ENCODE peak calls at places on chromosome 19, in eight cellular contexts. One of them, this sample, is unnamed.
A peak's percentile ranks its signal among the peaks of the same experiment; 100 is the strongest.

GRCh38 chr19:38561658-38562057 is 56.1 kb downstream of the MAP4K1 start:
- DNase-seq in CD4-positive, alpha-beta T cell: no peak
- DNase-seq in PC-3: no peak
- DNase-seq in heart left ventricle: no peak
- DNase-seq in esophagus squamous epithelium: no peak
- DNase-seq in BJ: no peak
- DNase-seq in cardiac muscle cell: no peak
- DNase-seq in omental fat pad: no peak
- DNase-seq in this sample: peak; percentile 10

GRCh38 chr19:3186377-3186688 is 603 bp downstream of the NCLN start:
- DNase-seq in cardiac muscle cell: peak; percentile 24
- DNase-seq in BJ: no peak
- DNase-seq in esophagus squamous epithelium: no peak
- DNase-seq in heart left ventricle: no peak
- DNase-seq in PC-3: no peak
- DNase-seq in CD4-positive, alpha-beta T cell: no peak
- DNase-seq in omental fat pad: no peak
- DNase-seq in this sample: no peak

GRCh38 chr19:42276821-42277220 is 7.8 kb downstream of the CIC start:
- DNase-seq in CD4-positive, alpha-beta T cell: no peak
- DNase-seq in omental fat pad: no peak
- DNase-seq in heart left ventricle: no peak
- DNase-seq in cardiac muscle cell: no peak
- DNase-seq in PC-3: no peak
- DNase-seq in BJ: no peak
- DNase-seq in esophagus squamous epithelium: no peak
- DNase-seq in this sample: no peak

GRCh38 chr19:18649371-18650047 is 12.7 kb downstream of the KLHL26 start:
- DNase-seq in esophagus squamous epithelium: no peak
- DNase-seq in omental fat pad: no peak
- DNase-seq in cardiac muscle cell: peak; percentile 53
- DNase-seq in PC-3: no peak
- DNase-seq in CD4-positive, alpha-beta T cell: no peak
- DNase-seq in BJ: no peak
- DNase-seq in heart left ventricle: peak; percentile 84
- DNase-seq in this sample: no peak

GRCh38 chr19:44623080-44623479 is 9.7 kb downstream of the IGSF23 start:
- DNase-seq in heart left ventricle: peak; percentile 19
- DNase-seq in omental fat pad: no peak
- DNase-seq in BJ: no peak
- DNase-seq in cardiac muscle cell: no peak
- DNase-seq in esophagus squamous epithelium: no peak
- DNase-seq in CD4-positive, alpha-beta T cell: no peak
- DNase-seq in PC-3: peak; percentile 9
- DNase-seq in this sample: no peak

GRCh38 chr19:45705710-45706415 is 13.4 kb downstream of the QPCTL start:
- DNase-seq in cardiac muscle cell: no peak
- DNase-seq in esophagus squamous epithelium: no peak
- DNase-seq in heart left ventricle: no peak
- DNase-seq in PC-3: no peak
- DNase-seq in omental fat pad: no peak
- DNase-seq in BJ: no peak
- DNase-seq in CD4-positive, alpha-beta T cell: no peak
- DNase-seq in this sample: no peak

GRCh38 chr19:32869369-32870153 is at the start of gene SLC7A9:
- DNase-seq in BJ: no peak
- DNase-seq in esophagus squamous epithelium: no peak
- DNase-seq in CD4-positive, alpha-beta T cell: no peak
- DNase-seq in PC-3: no peak
- DNase-seq in heart left ventricle: no peak
- DNase-seq in omental fat pad: no peak
- DNase-seq in cardiac muscle cell: no peak
- DNase-seq in this sample: no peak

GRCh38 chr19:18646535-18647370 is 9.9 kb downstream of the KLHL26 start:
- DNase-seq in CD4-positive, alpha-beta T cell: no peak
- DNase-seq in heart left ventricle: no peak
- DNase-seq in esophagus squamous epithelium: no peak
- DNase-seq in BJ: no peak
- DNase-seq in omental fat pad: no peak
- DNase-seq in cardiac muscle cell: no peak
- DNase-seq in PC-3: no peak
- DNase-seq in this sample: no peak

GRCh38 chr19:51479531-51480331 is 1.4 kb downstream of the CEACAM18 start:
- DNase-seq in heart left ventricle: no peak
- DNase-seq in PC-3: peak; percentile 31
- DNase-seq in CD4-positive, alpha-beta T cell: no peak
- DNase-seq in BJ: no peak
- DNase-seq in esophagus squamous epithelium: no peak
- DNase-seq in cardiac muscle cell: no peak
- DNase-seq in omental fat pad: no peak
- DNase-seq in this sample: no peak

GRCh38 chr19:19170053-19170945 is at the start of gene MEF2B:
- DNase-seq in CD4-positive, alpha-beta T cell: peak; percentile 77
- DNase-seq in heart left ventricle: peak; percentile 81
- DNase-seq in BJ: no peak
- DNase-seq in esophagus squamous epithelium: peak; percentile 45
- DNase-seq in omental fat pad: peak; percentile 51
- DNase-seq in cardiac muscle cell: peak; percentile 93
- DNase-seq in PC-3: peak; percentile 55
- DNase-seq in this sample: peak; percentile 97

GRCh38 chr19:4993683-4994082 is 24.8 kb downstream of the KDM4B start:
- DNase-seq in cardiac muscle cell: no peak
- DNase-seq in omental fat pad: no peak
- DNase-seq in heart left ventricle: no peak
- DNase-seq in PC-3: peak; percentile 50
- DNase-seq in BJ: no peak
- DNase-seq in CD4-positive, alpha-beta T cell: no peak
- DNase-seq in esophagus squamous epithelium: no peak
- DNase-seq in this sample: no peak

GRCh38 chr19:5154129-5154798 is 185.4 kb downstream of the KDM4B start:
- DNase-seq in omental fat pad: no peak
- DNase-seq in PC-3: peak; percentile 39
- DNase-seq in heart left ventricle: peak; percentile 11
- DNase-seq in esophagus squamous epithelium: no peak
- DNase-seq in CD4-positive, alpha-beta T cell: peak; percentile 33
- DNase-seq in cardiac muscle cell: peak; percentile 54
- DNase-seq in BJ: no peak
- DNase-seq in this sample: peak; percentile 78

GRCh38 chr19:57165846-57166245 is 1.4 kb downstream of the DUXA start:
- DNase-seq in PC-3: peak; percentile 62
- DNase-seq in BJ: no peak
- DNase-seq in omental fat pad: no peak
- DNase-seq in cardiac muscle cell: no peak
- DNase-seq in esophagus squamous epithelium: no peak
- DNase-seq in heart left ventricle: no peak
- DNase-seq in CD4-positive, alpha-beta T cell: no peak
- DNase-seq in this sample: no peak

GRCh38 chr19:43425567-43426392 is 11.1 kb downstream of the TEX101 start:
- DNase-seq in cardiac muscle cell: peak; percentile 24
- DNase-seq in omental fat pad: no peak
- DNase-seq in PC-3: peak; percentile 49
- DNase-seq in BJ: no peak
- DNase-seq in CD4-positive, alpha-beta T cell: no peak
- DNase-seq in heart left ventricle: no peak
- DNase-seq in esophagus squamous epithelium: no peak
- DNase-seq in this sample: no peak

GRCh38 chr19:18387395-18387794 is 1.4 kb downstream of the GDF15 start:
- DNase-seq in CD4-positive, alpha-beta T cell: no peak
- DNase-seq in PC-3: no peak
- DNase-seq in esophagus squamous epithelium: no peak
- DNase-seq in omental fat pad: no peak
- DNase-seq in heart left ventricle: no peak
- DNase-seq in cardiac muscle cell: no peak
- DNase-seq in BJ: no peak
- DNase-seq in this sample: no peak

GRCh38 chr19:40445945-40446784 is 2.0 kb upstream of the SERTAD3 start:
- DNase-seq in omental fat pad: no peak
- DNase-seq in heart left ventricle: no peak
- DNase-seq in BJ: no peak
- DNase-seq in cardiac muscle cell: no peak
- DNase-seq in esophagus squamous epithelium: no peak
- DNase-seq in PC-3: peak; percentile 55
- DNase-seq in CD4-positive, alpha-beta T cell: no peak
- DNase-seq in this sample: no peak

GRCh38 chr19:5718579-5719273 is 1.2 kb downstream of the LONP1 start:
- DNase-seq in omental fat pad: no peak
- DNase-seq in esophagus squamous epithelium: no peak
- DNase-seq in cardiac muscle cell: no peak
- DNase-seq in heart left ventricle: no peak
- DNase-seq in CD4-positive, alpha-beta T cell: no peak
- DNase-seq in BJ: peak; percentile 69
- DNase-seq in PC-3: peak; percentile 67
- DNase-seq in this sample: peak; percentile 74

GRCh38 chr19:56538761-56539263 is at the start of gene ZFP28:
- DNase-seq in PC-3: no peak
- DNase-seq in CD4-positive, alpha-beta T cell: peak; percentile 6
- DNase-seq in cardiac muscle cell: no peak
- DNase-seq in heart left ventricle: peak; percentile 83
- DNase-seq in omental fat pad: peak; percentile 50
- DNase-seq in BJ: no peak
- DNase-seq in esophagus squamous epithelium: peak; percentile 47
- DNase-seq in this sample: no peak

GRCh38 chr19:7153008-7153407 is 83.5 kb downstream of the ZNF557 start:
- DNase-seq in heart left ventricle: no peak
- DNase-seq in cardiac muscle cell: no peak
- DNase-seq in CD4-positive, alpha-beta T cell: no peak
- DNase-seq in BJ: no peak
- DNase-seq in omental fat pad: no peak
- DNase-seq in esophagus squamous epithelium: no peak
- DNase-seq in PC-3: no peak
- DNase-seq in this sample: no peak

GRCh38 chr19:1383014-1383310 is 745 bp upstream of the NDUFS7 start:
- DNase-seq in heart left ventricle: no peak
- DNase-seq in cardiac muscle cell: no peak
- DNase-seq in omental fat pad: no peak
- DNase-seq in BJ: no peak
- DNase-seq in PC-3: no peak
- DNase-seq in esophagus squamous epithelium: no peak
- DNase-seq in CD4-positive, alpha-beta T cell: no peak
- DNase-seq in this sample: no peak
- TF ChIP-seq CTCF in heart left ventricle: no peak
- TF ChIP-seq CTCF in cardiac muscle cell: no peak
- TF ChIP-seq CTCF in omental fat pad: no peak
- TF ChIP-seq CTCF in BJ: no peak
- TF ChIP-seq CTCF in PC-3: no peak
- TF ChIP-seq CTCF in esophagus squamous epithelium: no peak
- TF ChIP-seq CTCF in CD4-positive, alpha-beta T cell: no peak
- TF ChIP-seq CTCF in this sample: no peak

DNA sequence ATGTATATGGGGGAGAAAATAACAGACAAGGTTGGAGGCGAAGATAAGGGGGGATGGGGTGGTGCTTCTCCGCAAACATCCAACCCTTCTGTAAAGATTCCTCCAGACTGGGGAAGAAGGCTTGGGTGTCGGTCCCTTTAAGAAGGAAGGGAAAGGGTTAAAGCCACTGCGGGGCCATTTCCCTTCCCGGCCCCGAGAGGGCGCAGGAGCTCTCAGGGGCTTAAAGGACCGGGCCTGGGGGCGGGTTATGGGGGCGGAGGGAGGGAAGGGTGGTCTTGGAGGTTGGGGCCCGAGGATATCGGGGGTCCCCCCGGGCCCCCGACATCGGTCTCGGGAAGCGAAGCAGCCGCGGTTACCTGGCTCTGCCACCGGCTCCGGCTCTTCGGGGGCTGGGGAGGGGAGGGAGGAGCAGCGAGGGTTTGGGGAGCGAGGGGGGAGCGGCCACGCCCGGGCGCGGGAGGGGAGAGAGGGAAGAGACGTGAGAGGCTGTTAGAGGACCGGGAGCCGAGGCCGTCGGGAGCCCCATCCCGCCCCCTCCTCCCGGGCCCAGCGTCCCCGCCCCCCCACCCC is 2.8 kb downstream of the TNNT1 start:
- DNase-seq in esophagus squamous epithelium: no peak
- DNase-seq in CD4-positive, alpha-beta T cell: no peak
- DNase-seq in heart left ventricle: no peak
- DNase-seq in omental fat pad: no peak
- DNase-seq in BJ: no peak
- DNase-seq in cardiac muscle cell: no peak
- DNase-seq in PC-3: peak; percentile 81
- DNase-seq in this sample: peak; percentile 79
- TF ChIP-seq CTCF in esophagus squamous epithelium: peak; percentile 48
- TF ChIP-seq CTCF in CD4-positive, alpha-beta T cell: no peak
- TF ChIP-seq CTCF in heart left ventricle: peak; percentile 30
- TF ChIP-seq CTCF in omental fat pad: no peak
- TF ChIP-seq CTCF in BJ: peak; percentile 89
- TF ChIP-seq CTCF in cardiac muscle cell: peak; percentile 56
- TF ChIP-seq CTCF in PC-3: peak; percentile 91
- TF ChIP-seq CTCF in this sample: peak; percentile 41

DNA sequence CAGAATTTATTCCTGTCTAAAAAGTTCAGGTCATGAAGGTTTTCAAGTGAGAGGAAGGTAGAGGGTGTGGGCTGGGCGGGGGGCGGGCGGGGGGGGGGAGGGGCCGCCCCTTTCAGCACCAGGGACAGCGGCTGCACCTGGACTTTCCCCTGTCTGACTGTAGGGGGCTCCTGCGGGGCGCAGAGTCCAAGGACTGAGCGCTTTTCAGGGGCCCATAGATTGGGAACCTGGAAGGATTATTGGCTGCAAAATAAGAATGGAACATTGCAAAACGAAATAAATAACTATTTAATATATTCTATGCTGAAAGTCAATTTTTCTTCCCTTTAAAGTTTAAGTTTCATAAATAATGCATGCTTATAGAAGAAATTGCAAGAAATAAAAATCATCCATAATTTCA is 8.9 kb upstream of the CYP4F3 start:
- DNase-seq in cardiac muscle cell: no peak
- DNase-seq in heart left ventricle: no peak
- DNase-seq in CD4-positive, alpha-beta T cell: peak; percentile 40
- DNase-seq in PC-3: peak; percentile 43
- DNase-seq in omental fat pad: no peak
- DNase-seq in esophagus squamous epithelium: no peak
- DNase-seq in BJ: no peak
- DNase-seq in this sample: peak; percentile 49
- TF ChIP-seq CTCF in cardiac muscle cell: peak; percentile 42
- TF ChIP-seq CTCF in heart left ventricle: peak; percentile 50
- TF ChIP-seq CTCF in CD4-positive, alpha-beta T cell: peak; percentile 42
- TF ChIP-seq CTCF in PC-3: peak; percentile 59
- TF ChIP-seq CTCF in omental fat pad: no peak
- TF ChIP-seq CTCF in esophagus squamous epithelium: peak; percentile 31
- TF ChIP-seq CTCF in BJ: peak; percentile 38
- TF ChIP-seq CTCF in this sample: peak; percentile 15

DNA sequence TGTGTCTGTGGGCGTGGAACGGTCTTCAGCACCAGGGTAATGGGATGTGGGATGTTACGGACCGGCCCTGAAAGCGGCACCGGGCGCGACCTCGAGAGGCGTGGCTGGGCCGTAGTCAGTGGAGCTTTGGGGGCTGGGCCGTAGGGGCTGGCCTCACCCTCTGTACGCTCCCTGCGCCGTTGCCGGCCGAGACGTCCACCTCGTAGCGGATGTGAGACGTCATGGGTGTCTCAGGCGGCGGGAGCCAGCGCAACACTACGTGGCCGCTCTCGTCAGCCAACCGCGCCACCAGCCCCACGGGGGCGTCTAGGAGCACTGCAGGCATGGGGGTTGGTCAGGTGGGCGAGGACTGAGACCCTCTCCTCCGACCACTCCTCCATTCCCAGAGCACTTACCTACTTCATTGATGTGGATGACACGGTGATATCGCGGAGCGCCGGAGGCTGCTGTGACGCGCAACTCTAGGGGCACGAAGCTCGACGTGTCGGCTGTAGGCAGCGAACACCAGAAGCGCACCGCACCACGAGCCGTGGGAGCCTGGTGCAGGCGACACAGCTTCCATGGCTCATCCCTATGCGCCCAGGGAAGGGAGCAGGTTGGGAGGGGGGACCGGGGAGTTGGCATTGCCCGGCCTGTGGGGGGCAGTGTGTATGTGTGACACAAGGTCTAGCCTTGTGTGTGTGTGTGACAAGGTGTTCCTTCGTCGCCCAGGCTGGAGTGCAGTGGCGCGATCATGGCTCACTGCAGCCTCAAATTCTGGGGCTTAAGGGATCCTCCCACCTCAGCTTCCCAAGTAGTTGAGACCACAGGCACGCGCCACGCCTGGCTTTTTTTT is 2.4 kb downstream of the EPOR start:
- DNase-seq in esophagus squamous epithelium: peak; percentile 60
- DNase-seq in CD4-positive, alpha-beta T cell: peak; percentile 76
- DNase-seq in omental fat pad: no peak
- DNase-seq in BJ: no peak
- DNase-seq in PC-3: peak; percentile 99
- DNase-seq in heart left ventricle: peak; percentile 75
- DNase-seq in cardiac muscle cell: peak; percentile 63
- DNase-seq in this sample: peak; percentile 92
- TF ChIP-seq CTCF in esophagus squamous epithelium: no peak
- TF ChIP-seq CTCF in CD4-positive, alpha-beta T cell: no peak
- TF ChIP-seq CTCF in omental fat pad: no peak
- TF ChIP-seq CTCF in BJ: peak; percentile 28
- TF ChIP-seq CTCF in PC-3: peak; percentile 71
- TF ChIP-seq CTCF in heart left ventricle: no peak
- TF ChIP-seq CTCF in cardiac muscle cell: peak; percentile 24
- TF ChIP-seq CTCF in this sample: peak; percentile 60

This sample was measured in GM13976.